ENCODE peak calls at places on chromosomes 5 and 9, in four cellular contexts. S is thyroid gland, H is adrenal gland, A is Peyer's patch. P is an unnamed sample.

GRCh38 chr5:91061946-91062586 is 321.1 kb downstream of the ARRDC3 start:
- DNase-seq in H (no peak), A (no peak), S (no peak), P (no peak)

GRCh38 chr5:96709152-96709821 is 47.1 kb downstream of the CAST start:
- DNase-seq in A (no peak), H (no peak), S (no peak), P (peak)

GRCh38 chr9:19985081-19985480 is 196.2 kb upstream of the SLC24A2 start:
- DNase-seq in H (no peak), S (no peak), A (no peak), P (no peak)

GRCh38 chr5:172795401-172795977 is 24.5 kb upstream of the DUSP1 start:
- DNase-seq in H (peak), A (peak), S (peak), P (no peak)

GRCh38 chr5:98570661-98571181 is 202.7 kb upstream of the RGMB start:
- DNase-seq in A (no peak), H (no peak), S (no peak), P (no peak)

GRCh38 chr5:148125641-148126040 is 42.7 kb upstream of the SPINK14 start:
- DNase-seq in S (no peak), H (no peak), A (no peak), P (no peak)

GRCh38 chr5:154830219-154830595 is 20.2 kb downstream of the FAXDC2 start:
- DNase-seq in A (no peak), S (no peak), H (no peak), P (no peak)

GRCh38 chr5:43363445-43364152 is 48.6 kb downstream of the CCL28 start:
- DNase-seq in S (peak), A (no peak), H (no peak), P (no peak)

GRCh38 chr9:114155967-114156294 is 594 bp downstream of the COL27A1 start:
- DNase-seq in S (no peak), H (no peak), A (no peak), P (no peak)

GRCh38 chr5:66933066-66933465 is 263.5 kb downstream of the CD180 start:
- DNase-seq in H (no peak), S (no peak), A (no peak), P (no peak)

GRCh38 chr9:12698293-12698692 is 5.1 kb downstream of the TYRP1 start:
- DNase-seq in S (no peak), A (no peak), H (no peak), P (no peak)

GRCh38 chr5:157130933-157131332 is 11.7 kb downstream of the MED7 start:
- DNase-seq in S (peak), A (no peak), H (no peak), P (peak)

DNA sequence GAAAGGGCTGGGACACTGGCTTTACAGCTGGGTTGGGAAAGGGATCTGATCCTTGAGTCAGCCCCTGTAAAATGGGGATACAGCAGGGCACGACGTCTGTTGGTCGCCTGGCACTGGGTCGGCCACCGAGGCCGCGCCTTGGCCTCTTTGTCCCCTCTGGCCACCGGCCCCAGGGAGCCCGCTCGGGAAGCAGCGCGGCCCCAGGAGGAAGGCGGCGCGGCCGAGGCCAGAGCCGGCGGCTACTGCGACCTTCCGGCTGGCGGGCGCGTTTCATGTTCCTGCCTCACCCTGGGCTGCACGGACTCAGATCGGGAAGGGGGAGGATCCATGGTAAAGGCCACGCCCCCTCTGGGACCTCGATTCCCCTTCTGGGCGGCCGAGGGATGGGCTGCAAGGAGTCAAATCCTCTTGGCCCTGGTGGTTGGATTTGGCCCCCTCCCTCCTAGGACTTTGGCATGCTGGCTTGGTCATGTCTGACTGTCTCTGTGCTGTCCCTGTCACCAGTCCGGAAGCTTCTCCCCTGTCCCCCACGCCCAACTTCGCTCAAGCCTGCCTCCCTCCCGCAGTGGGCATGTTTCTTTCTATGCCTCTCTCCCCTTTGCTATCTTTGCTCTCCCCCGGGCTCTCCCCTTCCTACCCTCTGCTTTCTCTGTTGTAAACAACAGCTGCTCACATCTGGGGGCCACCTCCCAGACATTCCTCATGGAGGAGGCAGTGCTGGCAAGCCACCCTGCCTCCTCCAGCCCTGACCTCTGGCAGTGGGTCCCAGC is 25.8 kb downstream of the FPGS start:
- DNase-seq in A (peak), S (peak), H (peak), P (peak)
- TF ChIP-seq POLR2A in A (no peak), S (no peak), H (peak), P (no peak)

GRCh38 chr9:37037744-37038640 is 3.9 kb upstream of the PAX5 start:
- DNase-seq in H (no peak), A (peak), S (no peak), P (peak)
- TF ChIP-seq POLR2A in H (no peak), A (no peak), S (no peak), P (no peak)

DNA sequence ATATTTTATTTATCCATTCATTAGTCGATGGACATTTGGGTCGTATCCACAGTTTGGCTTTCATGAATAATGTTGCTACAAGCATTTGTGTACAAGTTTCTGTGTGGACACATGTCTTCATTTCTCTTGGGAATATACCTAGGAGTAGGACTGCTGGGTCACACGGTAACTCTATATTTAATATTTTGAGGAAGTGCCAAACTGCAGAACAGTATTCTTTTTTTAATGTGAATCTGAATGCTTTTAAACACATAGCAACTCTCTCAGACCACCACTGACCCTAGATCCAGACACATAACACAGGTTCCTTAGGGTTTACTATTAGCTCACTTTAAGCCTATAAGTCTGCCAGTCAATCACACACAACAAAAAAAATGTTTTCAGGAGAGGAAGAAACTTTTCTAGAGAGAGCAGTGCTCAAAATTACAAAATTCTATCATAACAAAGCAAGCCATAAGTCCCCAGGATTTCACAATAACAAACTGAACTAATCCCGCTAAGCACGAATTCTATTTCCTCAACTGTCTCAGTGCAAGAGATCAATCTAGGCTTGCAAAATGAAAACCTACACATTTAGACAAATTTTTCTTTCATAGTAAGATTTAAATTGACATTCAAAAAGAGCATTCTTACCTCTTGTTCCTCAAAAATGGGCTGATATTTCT is 41.8 kb upstream of the GABBR2 start:
- DNase-seq in H (no peak), A (no peak), S (no peak), P (no peak)
- TF ChIP-seq POLR2A in H (no peak), A (no peak), S (no peak), P (no peak)

DNA sequence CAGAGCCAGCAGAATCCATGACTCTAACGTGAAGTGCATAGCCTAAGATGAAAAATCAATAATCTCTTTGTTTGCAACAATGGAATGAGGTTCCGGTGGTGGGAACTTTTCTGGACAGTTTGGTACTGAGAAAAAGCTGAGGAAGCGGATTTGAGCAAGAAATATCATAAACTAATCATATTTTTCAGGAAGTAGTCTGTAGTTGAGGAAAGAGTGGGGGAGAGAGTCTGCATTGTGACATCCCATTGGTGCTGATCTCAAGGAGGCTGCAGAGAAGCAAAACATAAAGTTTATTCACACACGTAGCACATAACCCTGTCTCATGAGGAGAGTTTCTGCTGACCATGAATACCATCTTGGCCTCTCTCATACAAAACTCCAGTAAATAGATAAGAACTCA is 15.8 kb upstream of the FCHO2 start:
- DNase-seq in S (no peak), H (no peak), A (no peak), P (no peak)
- TF ChIP-seq POLR2A in S (no peak), H (no peak), A (no peak), P (no peak)

GRCh38 chr9:112332272-112332671 is 1.1 kb downstream of the PTBP3 start:
- DNase-seq in S (no peak), A (no peak), H (no peak), P (peak)

GRCh38 chr9:112333639-112334318 is 360 bp upstream of the PTBP3 start:
- DNase-seq in S (peak), A (peak), H (peak), P (peak)

GRCh38 chr9:112334319-112334828 is 955 bp upstream of the PTBP3 start:
- DNase-seq in H (no peak), S (peak), A (peak), P (peak)

GRCh38 chr9:112332674-112332976 is 794 bp downstream of the PTBP3 start:
- DNase-seq in S (no peak), A (no peak), H (no peak), P (no peak)

GRCh38 chr9:112332977-112333638 is at the start of gene PTBP3:
- DNase-seq in S (peak), H (peak), A (peak), P (peak)
- TF ChIP-seq POLR2A in S (peak), H (peak), A (peak), P (peak)

GRCh38 chr5:135129307-135129706 is 95.3 kb upstream of the PITX1 start:
- DNase-seq in H (no peak), A (no peak), S (no peak), P (no peak)

GRCh38 chr5:135130526-135131215 is 96.6 kb upstream of the PITX1 start:
- DNase-seq in S (peak), A (no peak), H (no peak), P (no peak)

GRCh38 chr5:135133181-135133580 is 99.2 kb upstream of the PITX1 start:
- DNase-seq in A (no peak), S (no peak), H (no peak), P (no peak)

GRCh38 chr5:135133698-135134515 is 99.9 kb upstream of the PITX1 start:
- DNase-seq in A (no peak), S (no peak), H (no peak), P (peak)

GRCh38 chr5:135131801-135132675 is 98.0 kb upstream of the PITX1 start:
- DNase-seq in H (no peak), A (no peak), S (peak), P (no peak)
- TF ChIP-seq POLR2A in H (no peak), A (no peak), S (no peak), P (no peak)

DNA sequence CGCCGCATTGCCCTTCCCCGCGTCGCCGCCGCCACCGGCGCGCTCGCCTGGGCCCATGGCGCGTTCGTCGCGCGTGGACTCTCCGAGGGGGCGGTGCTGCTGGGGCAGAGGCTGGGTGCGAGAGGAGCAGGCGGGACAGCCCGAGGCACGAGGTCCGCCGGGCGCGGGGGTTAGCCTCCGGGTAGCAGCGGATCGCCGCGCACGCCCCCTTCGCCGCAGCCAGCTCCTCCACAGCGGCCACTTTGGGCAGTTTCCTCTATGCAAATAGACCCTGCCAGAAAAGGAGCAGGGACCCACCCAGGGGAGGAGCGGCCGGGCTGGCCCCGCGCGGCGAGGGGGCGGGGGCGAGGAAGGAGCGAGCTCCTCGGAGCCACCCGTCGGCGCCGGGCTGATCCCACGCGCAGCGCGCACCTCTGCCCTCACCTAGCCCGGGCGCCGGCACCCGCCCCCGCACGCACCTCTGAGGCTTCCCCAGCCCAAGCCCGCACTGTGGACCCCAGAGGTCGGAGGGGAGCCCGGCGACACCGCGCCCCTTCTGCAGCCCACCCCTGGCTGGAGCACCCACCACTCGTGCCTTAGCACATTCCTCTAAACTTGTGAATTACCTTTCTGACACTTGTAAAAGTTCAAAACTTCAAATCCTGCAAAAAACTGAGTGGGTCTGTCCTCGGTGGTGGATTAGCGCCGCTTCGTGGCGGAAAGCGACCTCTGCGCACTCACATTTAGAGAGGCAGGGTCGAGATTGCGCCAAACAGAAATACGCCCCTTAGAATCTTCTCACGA is at the start of gene COL23A1:
- DNase-seq in H (no peak), S (peak), A (no peak), P (peak)
- TF ChIP-seq POLR2A in H (no peak), S (peak), A (no peak), P (no peak)